ENCODE peak calls at places on chromosomes 5 and 9, in seven cellular contexts. V is bronchial epithelial cell, T is cardiac fibroblast, X is colonic mucosa, Y is breast epithelium, D is A549, L is fibroblast of the aortic adventitia. C is an unnamed sample.

GRCh38 chr9:129720865-129721545 is 31.8 kb downstream of the PTGES start:
- DNase-seq in V (no peak), T (no peak), X (no peak), Y (no peak), D (peak), L (no peak), C (no peak)

GRCh38 chr5:58491216-58491892 is at the start of gene GAPT:
- DNase-seq in V (no peak), T (no peak), X (no peak), Y (no peak), D (no peak), L (no peak), C (no peak)

GRCh38 chr5:73640861-73641320 is 14.9 kb downstream of the ARHGEF28 start:
- DNase-seq in V (peak), T (peak), X (no peak), Y (no peak), D (no peak), L (peak), C (peak)

GRCh38 chr5:945691-946541 is 53.2 kb downstream of the TRIP13 start:
- DNase-seq in V (no peak), T (no peak), X (no peak), Y (no peak), D (no peak), L (no peak), C (peak)

GRCh38 chr5:112083623-112084022 is 326.6 kb upstream of the NREP start:
- DNase-seq in V (no peak), T (no peak), X (no peak), Y (no peak), D (no peak), L (no peak), C (no peak)

GRCh38 chr5:18299166-18299565 is 664.9 kb downstream of the TAF11L14 start:
- DNase-seq in V (no peak), T (no peak), X (no peak), Y (no peak), D (no peak), L (no peak), C (no peak)

GRCh38 chr5:115423541-115423940 is 121.0 kb downstream of the FEM1C start:
- DNase-seq in V (no peak), T (peak), X (peak), Y (no peak), D (no peak), L (peak), C (no peak)

GRCh38 chr5:152374711-152375275 is 30.3 kb downstream of the NMUR2 start:
- DNase-seq in V (no peak), T (no peak), X (no peak), Y (no peak), D (no peak), L (no peak), C (no peak)

GRCh38 chr5:40258205-40258604 is 421.5 kb upstream of the PTGER4 start:
- DNase-seq in V (peak), T (peak), X (no peak), Y (no peak), D (no peak), L (no peak), C (no peak)

GRCh38 chr5:80414113-80414512 is 6.2 kb downstream of the ZFYVE16 start:
- DNase-seq in V (peak), T (peak), X (no peak), Y (no peak), D (no peak), L (no peak), C (no peak)

GRCh38 chr9:124894741-124895170 is 32.8 kb downstream of the ARPC5L start:
- DNase-seq in V (peak), T (peak), X (no peak), Y (no peak), D (no peak), L (peak), C (peak)

GRCh38 chr5:32489791-32490581 is 45.4 kb upstream of the ZFR start:
- DNase-seq in V (peak), T (peak), X (peak), Y (peak), D (peak), L (peak), C (peak)

GRCh38 chr9:90340421-90340820 is 302.2 kb downstream of the DIRAS2 start:
- DNase-seq in V (peak), T (peak), X (no peak), Y (no peak), D (no peak), L (peak), C (peak)

GRCh38 chr9:19934301-19934868 is 145.5 kb upstream of the SLC24A2 start:
- DNase-seq in V (peak), T (peak), X (peak), Y (no peak), D (no peak), L (peak), C (peak)

GRCh38 chr5:1639757-1640156 is 116.0 kb upstream of the LPCAT1 start:
- DNase-seq in V (no peak), T (no peak), X (no peak), Y (no peak), D (no peak), L (no peak), C (no peak)

GRCh38 chr5:115735108-115735998 is 81.1 kb downstream of the CDO1 start:
- DNase-seq in V (no peak), T (no peak), X (no peak), Y (no peak), D (no peak), L (no peak), C (no peak)

GRCh38 chr5:41772785-41773442 is 97.3 kb downstream of the OXCT1 start:
- DNase-seq in V (no peak), T (no peak), X (no peak), Y (no peak), D (no peak), L (no peak), C (no peak)

GRCh38 chr9:107592439-107592838 is 102.9 kb upstream of the KLF4 start:
- DNase-seq in V (no peak), T (no peak), X (no peak), Y (no peak), D (no peak), L (no peak), C (no peak)

GRCh38 chr9:116223926-116224325 is 70.3 kb downstream of the PAPPA start:
- DNase-seq in V (no peak), T (no peak), X (no peak), Y (no peak), D (no peak), L (no peak), C (peak)

GRCh38 chr5:124057815-124058231 is 545.8 kb downstream of the CSNK1G3 start:
- DNase-seq in V (no peak), T (no peak), X (no peak), Y (no peak), D (no peak), L (no peak), C (no peak)

GRCh38 chr9:93891549-93892310 is 63.4 kb downstream of the BARX1 start:
- DNase-seq in V (no peak), T (no peak), X (peak), Y (no peak), D (no peak), L (no peak), C (no peak)

DNA sequence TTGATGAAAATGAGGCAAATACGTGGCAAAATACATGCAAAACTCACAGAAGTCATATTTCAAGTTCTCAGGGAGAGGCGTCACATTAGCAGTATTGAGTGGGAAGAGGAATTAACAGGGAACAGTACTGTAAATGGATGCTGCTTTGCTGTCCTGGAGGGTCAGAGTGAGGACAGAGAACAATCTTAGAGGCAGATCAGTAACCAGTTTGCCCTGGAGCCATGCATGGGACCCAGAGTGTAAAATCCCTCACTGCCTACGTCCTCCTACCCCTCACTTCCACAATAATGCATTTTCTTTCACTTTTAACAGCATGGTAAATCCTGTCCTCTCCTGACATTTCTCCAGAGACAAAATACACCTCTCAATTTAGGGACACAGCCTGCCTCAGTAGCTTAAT is 69.8 kb downstream of the LMNB1 start:
- DNase-seq in V (no peak), T (no peak), X (no peak), Y (no peak), D (no peak), L (peak), C (no peak)
- H3K4me3 ChIP-seq in V (no peak), T (no peak), X (no peak), Y (no peak), D (no peak), L (peak), C (no peak)

GRCh38 chr9:110526426-110526825 is 53.1 kb downstream of the SVEP1 start:
- DNase-seq in V (peak), T (peak), X (no peak), Y (no peak), D (no peak), L (peak), C (peak)
- TF ChIP-seq CTCF in V (no peak), T (no peak), X (no peak), Y (no peak), D (no peak), L (no peak), C (no peak)

DNA sequence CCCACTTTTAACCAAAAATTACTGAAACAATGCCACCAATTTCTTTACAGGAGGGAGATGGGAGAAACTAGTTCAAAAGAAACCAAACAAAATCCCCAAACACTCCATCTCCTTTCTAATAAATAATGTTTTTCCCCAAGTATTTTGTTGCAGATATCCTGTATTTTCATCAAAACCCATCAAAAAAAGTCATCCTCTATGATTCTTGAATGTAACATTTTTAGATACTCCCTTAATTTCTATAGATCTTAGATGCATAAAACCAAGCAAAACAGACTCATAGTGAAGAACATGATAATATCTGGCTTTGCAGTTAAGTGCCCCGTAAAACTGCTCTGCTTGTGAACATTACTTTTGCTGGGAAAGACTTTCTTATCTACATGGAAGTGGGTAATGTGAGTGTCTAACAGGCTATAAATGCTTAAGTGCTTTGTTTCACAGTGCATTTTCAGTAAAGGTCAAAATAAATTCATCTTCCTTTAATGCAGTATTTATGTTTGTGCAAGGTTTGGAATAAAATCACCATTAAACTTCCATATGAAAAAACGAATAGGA is 77.3 kb upstream of the TBCA start:
- DNase-seq in V (no peak), T (no peak), X (no peak), Y (no peak), D (no peak), L (no peak), C (no peak)
- H3K4me3 ChIP-seq in V (no peak), T (no peak), X (no peak), Y (no peak), D (no peak), L (no peak), C (no peak)

DNA sequence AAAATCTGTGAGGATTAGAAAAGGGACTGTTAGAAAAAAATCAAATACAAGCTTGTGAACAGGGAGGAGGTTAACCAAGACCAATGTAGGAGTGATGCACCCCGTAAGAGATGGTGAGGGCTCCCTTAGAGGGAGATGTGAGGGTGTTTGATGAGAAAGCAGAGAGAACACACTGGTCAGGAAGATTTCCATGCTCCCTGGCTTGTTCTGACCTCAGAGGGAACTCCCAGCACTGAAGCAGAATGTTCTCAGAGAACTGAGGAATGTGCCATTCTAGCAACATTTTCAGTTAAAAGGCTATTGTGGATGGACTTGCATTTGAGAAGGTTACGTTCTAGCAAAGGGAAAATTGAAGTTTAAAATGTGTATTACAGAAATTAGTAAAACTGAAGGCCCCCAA is 110.6 kb downstream of the HTR4 start:
- DNase-seq in V (no peak), T (no peak), X (no peak), Y (no peak), D (no peak), L (no peak), C (no peak)
- TF ChIP-seq CTCF in V (no peak), T (no peak), X (no peak), Y (no peak), D (no peak), L (no peak), C (no peak)

GRCh38 chr9:78296893-78297671 is at the start of gene PSAT1:
- DNase-seq in V (peak), T (peak), X (peak), Y (peak), D (peak), L (peak), C (peak)

GRCh38 chr9:78296208-78296892 is 575 bp upstream of the PSAT1 start:
- DNase-seq in V (peak), T (peak), X (peak), Y (peak), D (peak), L (peak), C (peak)

GRCh38 chr9:78298046-78298511 is 1.2 kb downstream of the PSAT1 start:
- DNase-seq in V (no peak), T (no peak), X (no peak), Y (no peak), D (peak), L (no peak), C (no peak)

GRCh38 chr9:78295731-78296130 is 1.2 kb upstream of the PSAT1 start:
- DNase-seq in V (no peak), T (peak), X (no peak), Y (no peak), D (no peak), L (peak), C (no peak)

GRCh38 chr9:78297672-78297961 is 692 bp downstream of the PSAT1 start:
- DNase-seq in V (peak), T (peak), X (no peak), Y (no peak), D (no peak), L (no peak), C (peak)
- H3K4me3 ChIP-seq in V (peak), T (peak), X (peak), Y (peak), D (peak), L (peak), C (peak)

DNA sequence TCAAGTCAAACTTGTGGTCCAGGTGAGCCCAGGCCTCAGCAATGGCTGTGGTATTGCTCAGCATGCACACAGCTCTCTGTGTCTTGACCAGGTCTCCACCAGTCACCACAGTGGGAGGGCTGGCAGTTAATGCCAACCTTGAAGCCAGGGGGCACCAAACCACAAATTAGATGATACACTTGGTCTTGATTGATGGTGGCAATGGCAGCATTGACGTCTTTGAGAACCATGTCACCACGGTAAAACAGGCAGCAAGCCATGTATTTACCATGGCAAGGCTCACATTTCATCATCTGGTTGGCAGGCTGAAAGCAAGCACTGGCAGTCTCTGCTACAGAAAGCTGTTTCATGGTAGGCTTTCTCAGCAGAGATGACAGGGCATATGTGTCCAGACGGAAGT is 40.0 kb downstream of the NIM1K start:
- DNase-seq in V (peak), T (peak), X (no peak), Y (no peak), D (no peak), L (peak), C (no peak)
- TF ChIP-seq CTCF in V (peak), T (peak), X (no peak), Y (no peak), D (peak), L (no peak), C (peak)

DNA sequence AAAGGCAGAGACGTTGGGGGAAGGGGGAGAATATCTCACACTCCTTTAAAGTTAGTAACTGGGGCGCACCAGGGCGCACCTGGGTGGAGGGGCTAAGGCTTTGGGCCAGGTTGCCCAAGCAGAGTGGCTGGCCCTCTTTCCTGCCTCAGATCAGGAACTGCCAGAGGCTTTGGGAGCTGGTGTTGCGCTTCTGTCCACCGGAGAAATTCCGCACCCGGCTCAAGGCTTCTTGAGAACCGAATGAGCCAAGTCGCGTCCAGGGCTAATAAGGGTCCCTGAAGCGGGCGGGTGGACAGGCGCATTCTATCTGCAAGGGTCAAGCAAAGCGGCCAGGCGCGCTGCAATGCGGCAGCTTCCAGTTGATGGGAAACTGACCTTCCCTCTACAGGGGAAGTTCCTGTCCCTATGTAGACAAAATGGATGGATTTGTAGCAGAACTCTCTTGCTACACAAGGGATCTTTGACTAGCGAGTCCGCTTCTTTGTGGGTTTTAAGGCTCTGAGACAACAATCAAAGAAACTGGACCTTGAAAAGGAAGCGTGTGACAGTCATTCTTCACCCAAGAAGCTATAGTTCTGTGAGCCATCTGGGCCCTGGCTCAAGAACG is 5.5 kb downstream of the PAX5 start:
- DNase-seq in V (no peak), T (no peak), X (no peak), Y (no peak), D (no peak), L (no peak), C (no peak)
- H3K4me3 ChIP-seq in V (no peak), T (no peak), X (no peak), Y (no peak), D (no peak), L (no peak), C (no peak)

GRCh38 chr9:69279730-69280127 is 45.3 kb upstream of the ENTREP1 start:
- DNase-seq in V (no peak), T (no peak), X (no peak), Y (no peak), D (no peak), L (no peak), C (no peak)

GRCh38 chr9:69276775-69277174 is 48.2 kb upstream of the ENTREP1 start:
- DNase-seq in V (no peak), T (no peak), X (no peak), Y (no peak), D (no peak), L (no peak), C (peak)

GRCh38 chr9:69283003-69283402 is 42.0 kb upstream of the ENTREP1 start:
- DNase-seq in V (no peak), T (no peak), X (no peak), Y (no peak), D (no peak), L (no peak), C (no peak)

DNA sequence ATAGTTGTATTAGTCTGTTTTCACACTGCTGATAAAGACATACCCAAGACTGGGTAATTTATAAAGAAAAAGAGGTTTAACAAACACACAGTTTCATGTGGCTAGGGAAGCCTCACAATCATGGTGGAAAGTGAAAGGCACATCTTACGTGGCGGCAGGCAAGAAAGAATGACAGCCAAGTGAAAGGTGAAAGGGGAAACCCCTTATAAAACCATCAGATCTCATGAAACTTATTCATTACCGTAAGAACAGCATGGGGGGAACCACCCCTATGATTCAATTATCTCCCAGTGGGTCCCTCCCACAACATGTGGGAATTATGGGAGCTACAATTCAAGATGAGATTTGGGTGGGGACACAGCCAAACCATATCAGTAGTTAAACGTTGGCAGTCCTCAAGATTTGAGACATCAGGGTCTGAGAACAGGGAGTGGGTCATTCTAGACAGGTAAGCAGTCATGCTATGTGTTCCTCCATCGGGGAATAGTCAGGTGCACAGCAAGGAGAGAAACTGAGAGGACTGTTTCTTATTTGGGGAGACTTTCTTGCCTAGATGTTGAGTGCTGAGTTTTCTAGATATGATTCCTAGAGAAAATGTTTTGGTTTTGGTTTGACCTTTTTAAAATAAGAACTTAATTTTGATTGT is 45.8 kb upstream of the ENTREP1 start:
- DNase-seq in V (no peak), T (no peak), X (no peak), Y (no peak), D (no peak), L (no peak), C (no peak)
- TF ChIP-seq CTCF in V (no peak), T (no peak), X (no peak), Y (no peak), D (no peak), L (no peak), C (no peak)

GRCh38 chr9:137590123-137590468 is 216 bp downstream of the ZMYND19 start:
- DNase-seq in V (no peak), T (no peak), X (no peak), Y (no peak), D (no peak), L (no peak), C (no peak)

GRCh38 chr9:137588311-137588710 is 2.0 kb downstream of the ZMYND19 start:
- DNase-seq in V (no peak), T (no peak), X (no peak), Y (no peak), D (no peak), L (no peak), C (no peak)

GRCh38 chr9:137590469-137591383 is at the start of gene ZMYND19:
- DNase-seq in V (peak), T (peak), X (peak), Y (peak), D (peak), L (peak), C (peak)

GRCh38 chr9:137589441-137590122 is 730 bp downstream of the ZMYND19 start:
- DNase-seq in V (no peak), T (no peak), X (no peak), Y (no peak), D (no peak), L (no peak), C (no peak)

GRCh38 chr9:137588891-137589290 is 1.4 kb downstream of the ZMYND19 start:
- DNase-seq in V (no peak), T (no peak), X (no peak), Y (no peak), D (no peak), L (no peak), C (no peak)
- H3K4me3 ChIP-seq in V (no peak), T (peak), X (no peak), Y (peak), D (peak), L (peak), C (peak)

GRCh38 chr5:77839691-77840090 is 63.6 kb upstream of the TBCA start:
- DNase-seq in V (no peak), T (no peak), X (no peak), Y (no peak), D (no peak), L (no peak), C (no peak)
- TF ChIP-seq CTCF in V (no peak), T (no peak), X (no peak), Y (no peak), D (no peak), L (no peak), C (no peak)

C was measured in astrocyte of the spinal cord.